ENCODE peak calls at places on chromosomes 11 and 22, in ten cellular contexts. One of them, this sample, is unnamed.

GRCh38 chr22:39214383-39215069 is 30.3 kb downstream of the PDGFB start:
- DNase-seq in stimulated activated CD4-positive, alpha-beta T cell treated with anti-CD3 and anti-CD28 coated beads, Interleukin-15, amount 100 ng/mL, for 24 hours: no peak
- DNase-seq in EL: peak
- DNase-seq in RPMI8226: no peak
- DNase-seq in mesothelial cell of epicardium: no peak
- DNase-seq in caudate nucleus: no peak
- DNase-seq in cardiac septum: no peak
- DNase-seq in NCI-H1694: no peak
- DNase-seq in WTC11: peak
- DNase-seq in heart right ventricle: no peak
- DNase-seq in this sample: peak

GRCh38 chr11:126226334-126227084 is 14.9 kb downstream of the FAM118B start:
- DNase-seq in stimulated activated CD4-positive, alpha-beta T cell treated with anti-CD3 and anti-CD28 coated beads, Interleukin-15, amount 100 ng/mL, for 24 hours: no peak
- DNase-seq in EL: no peak
- DNase-seq in RPMI8226: no peak
- DNase-seq in mesothelial cell of epicardium: no peak
- DNase-seq in caudate nucleus: no peak
- DNase-seq in cardiac septum: no peak
- DNase-seq in NCI-H1694: no peak
- DNase-seq in WTC11: no peak
- DNase-seq in heart right ventricle: no peak
- DNase-seq in this sample: no peak

GRCh38 chr11:74726547-74727182 is 4.6 kb downstream of the CHRDL2 start:
- DNase-seq in stimulated activated CD4-positive, alpha-beta T cell treated with anti-CD3 and anti-CD28 coated beads, Interleukin-15, amount 100 ng/mL, for 24 hours: peak
- DNase-seq in EL: peak
- DNase-seq in RPMI8226: peak
- DNase-seq in mesothelial cell of epicardium: peak
- DNase-seq in caudate nucleus: peak
- DNase-seq in cardiac septum: peak
- DNase-seq in NCI-H1694: peak
- DNase-seq in WTC11: peak
- DNase-seq in heart right ventricle: peak
- DNase-seq in this sample: peak

GRCh38 chr22:36385491-36386350 is 2.0 kb downstream of the MYH9 start:
- DNase-seq in stimulated activated CD4-positive, alpha-beta T cell treated with anti-CD3 and anti-CD28 coated beads, Interleukin-15, amount 100 ng/mL, for 24 hours: peak
- DNase-seq in EL: peak
- DNase-seq in RPMI8226: peak
- DNase-seq in mesothelial cell of epicardium: no peak
- DNase-seq in caudate nucleus: no peak
- DNase-seq in cardiac septum: no peak
- DNase-seq in NCI-H1694: peak
- DNase-seq in WTC11: no peak
- DNase-seq in heart right ventricle: no peak
- DNase-seq in this sample: peak

GRCh38 chr22:24424001-24424900 is 3.1 kb upstream of the ADORA2A start:
- DNase-seq in stimulated activated CD4-positive, alpha-beta T cell treated with anti-CD3 and anti-CD28 coated beads, Interleukin-15, amount 100 ng/mL, for 24 hours: peak
- DNase-seq in EL: peak
- DNase-seq in RPMI8226: peak
- DNase-seq in mesothelial cell of epicardium: peak
- DNase-seq in caudate nucleus: no peak
- DNase-seq in cardiac septum: no peak
- DNase-seq in NCI-H1694: no peak
- DNase-seq in WTC11: peak
- DNase-seq in heart right ventricle: no peak
- DNase-seq in this sample: no peak

GRCh38 chr22:46762238-46763050 is at the start of gene TBC1D22A:
- DNase-seq in stimulated activated CD4-positive, alpha-beta T cell treated with anti-CD3 and anti-CD28 coated beads, Interleukin-15, amount 100 ng/mL, for 24 hours: peak
- DNase-seq in EL: peak
- DNase-seq in RPMI8226: peak
- DNase-seq in mesothelial cell of epicardium: peak
- DNase-seq in caudate nucleus: peak
- DNase-seq in cardiac septum: peak
- DNase-seq in NCI-H1694: peak
- DNase-seq in WTC11: peak
- DNase-seq in heart right ventricle: peak
- DNase-seq in this sample: peak

GRCh38 chr11:134338068-134338467 is 6.3 kb downstream of the GLB1L2 start:
- DNase-seq in stimulated activated CD4-positive, alpha-beta T cell treated with anti-CD3 and anti-CD28 coated beads, Interleukin-15, amount 100 ng/mL, for 24 hours: no peak
- DNase-seq in EL: no peak
- DNase-seq in RPMI8226: no peak
- DNase-seq in mesothelial cell of epicardium: no peak
- DNase-seq in caudate nucleus: no peak
- DNase-seq in cardiac septum: no peak
- DNase-seq in NCI-H1694: no peak
- DNase-seq in WTC11: no peak
- DNase-seq in heart right ventricle: no peak
- DNase-seq in this sample: no peak

GRCh38 chr11:68933605-68934320 is 30.1 kb downstream of the IGHMBP2 start:
- DNase-seq in stimulated activated CD4-positive, alpha-beta T cell treated with anti-CD3 and anti-CD28 coated beads, Interleukin-15, amount 100 ng/mL, for 24 hours: no peak
- DNase-seq in EL: no peak
- DNase-seq in RPMI8226: no peak
- DNase-seq in mesothelial cell of epicardium: no peak
- DNase-seq in caudate nucleus: no peak
- DNase-seq in cardiac septum: no peak
- DNase-seq in NCI-H1694: no peak
- DNase-seq in WTC11: no peak
- DNase-seq in heart right ventricle: no peak
- DNase-seq in this sample: peak

GRCh38 chr11:78351979-78352731 is 65.5 kb downstream of the GAB2 start:
- DNase-seq in stimulated activated CD4-positive, alpha-beta T cell treated with anti-CD3 and anti-CD28 coated beads, Interleukin-15, amount 100 ng/mL, for 24 hours: no peak
- DNase-seq in EL: no peak
- DNase-seq in RPMI8226: no peak
- DNase-seq in mesothelial cell of epicardium: no peak
- DNase-seq in caudate nucleus: no peak
- DNase-seq in cardiac septum: no peak
- DNase-seq in NCI-H1694: no peak
- DNase-seq in WTC11: no peak
- DNase-seq in heart right ventricle: no peak
- DNase-seq in this sample: no peak

GRCh38 chr11:120220747-120221037 is 9.9 kb downstream of the OAF start:
- DNase-seq in stimulated activated CD4-positive, alpha-beta T cell treated with anti-CD3 and anti-CD28 coated beads, Interleukin-15, amount 100 ng/mL, for 24 hours: no peak
- DNase-seq in EL: no peak
- DNase-seq in RPMI8226: no peak
- DNase-seq in mesothelial cell of epicardium: no peak
- DNase-seq in caudate nucleus: no peak
- DNase-seq in cardiac septum: no peak
- DNase-seq in NCI-H1694: no peak
- DNase-seq in WTC11: no peak
- DNase-seq in heart right ventricle: no peak
- DNase-seq in this sample: no peak

GRCh38 chr11:133911169-133911568 is 45.6 kb downstream of the IGSF9B start:
- DNase-seq in stimulated activated CD4-positive, alpha-beta T cell treated with anti-CD3 and anti-CD28 coated beads, Interleukin-15, amount 100 ng/mL, for 24 hours: no peak
- DNase-seq in EL: no peak
- DNase-seq in RPMI8226: no peak
- DNase-seq in mesothelial cell of epicardium: no peak
- DNase-seq in caudate nucleus: no peak
- DNase-seq in cardiac septum: no peak
- DNase-seq in NCI-H1694: no peak
- DNase-seq in WTC11: no peak
- DNase-seq in heart right ventricle: no peak
- DNase-seq in this sample: no peak

GRCh38 chr11:28738549-28738948 is 630.4 kb downstream of the METTL15 start:
- DNase-seq in stimulated activated CD4-positive, alpha-beta T cell treated with anti-CD3 and anti-CD28 coated beads, Interleukin-15, amount 100 ng/mL, for 24 hours: no peak
- DNase-seq in EL: peak
- DNase-seq in RPMI8226: no peak
- DNase-seq in mesothelial cell of epicardium: no peak
- DNase-seq in caudate nucleus: no peak
- DNase-seq in cardiac septum: no peak
- DNase-seq in NCI-H1694: no peak
- DNase-seq in WTC11: no peak
- DNase-seq in heart right ventricle: no peak
- DNase-seq in this sample: peak

GRCh38 chr11:127998421-127998820 is 588.9 kb downstream of the ETS1 start:
- DNase-seq in stimulated activated CD4-positive, alpha-beta T cell treated with anti-CD3 and anti-CD28 coated beads, Interleukin-15, amount 100 ng/mL, for 24 hours: no peak
- DNase-seq in EL: peak
- DNase-seq in RPMI8226: no peak
- DNase-seq in mesothelial cell of epicardium: no peak
- DNase-seq in caudate nucleus: no peak
- DNase-seq in cardiac septum: no peak
- DNase-seq in NCI-H1694: no peak
- DNase-seq in WTC11: no peak
- DNase-seq in heart right ventricle: no peak
- DNase-seq in this sample: no peak

GRCh38 chr11:10590516-10590915 is 22.1 kb upstream of the LYVE1 start:
- DNase-seq in stimulated activated CD4-positive, alpha-beta T cell treated with anti-CD3 and anti-CD28 coated beads, Interleukin-15, amount 100 ng/mL, for 24 hours: no peak
- DNase-seq in EL: no peak
- DNase-seq in RPMI8226: peak
- DNase-seq in mesothelial cell of epicardium: no peak
- DNase-seq in caudate nucleus: no peak
- DNase-seq in cardiac septum: no peak
- DNase-seq in NCI-H1694: no peak
- DNase-seq in WTC11: no peak
- DNase-seq in heart right ventricle: no peak
- DNase-seq in this sample: no peak

GRCh38 chr11:61737131-61737530 is 15.3 kb upstream of the MYRF start:
- DNase-seq in stimulated activated CD4-positive, alpha-beta T cell treated with anti-CD3 and anti-CD28 coated beads, Interleukin-15, amount 100 ng/mL, for 24 hours: no peak
- DNase-seq in EL: no peak
- DNase-seq in RPMI8226: peak
- DNase-seq in mesothelial cell of epicardium: no peak
- DNase-seq in caudate nucleus: no peak
- DNase-seq in cardiac septum: no peak
- DNase-seq in NCI-H1694: no peak
- DNase-seq in WTC11: no peak
- DNase-seq in heart right ventricle: no peak
- DNase-seq in this sample: no peak

GRCh38 chr11:5624489-5625278 is at the start of gene TRIM34:
- DNase-seq in stimulated activated CD4-positive, alpha-beta T cell treated with anti-CD3 and anti-CD28 coated beads, Interleukin-15, amount 100 ng/mL, for 24 hours: peak
- DNase-seq in EL: peak
- DNase-seq in RPMI8226: peak
- DNase-seq in mesothelial cell of epicardium: no peak
- DNase-seq in caudate nucleus: no peak
- DNase-seq in cardiac septum: no peak
- DNase-seq in NCI-H1694: no peak
- DNase-seq in WTC11: peak
- DNase-seq in heart right ventricle: peak
- DNase-seq in this sample: peak

GRCh38 chr22:21972293-21972779 is 10.3 kb downstream of the TOP3B start:
- DNase-seq in stimulated activated CD4-positive, alpha-beta T cell treated with anti-CD3 and anti-CD28 coated beads, Interleukin-15, amount 100 ng/mL, for 24 hours: peak
- DNase-seq in EL: peak
- DNase-seq in RPMI8226: peak
- DNase-seq in mesothelial cell of epicardium: peak
- DNase-seq in caudate nucleus: no peak
- DNase-seq in cardiac septum: no peak
- DNase-seq in NCI-H1694: no peak
- DNase-seq in WTC11: peak
- DNase-seq in heart right ventricle: no peak
- DNase-seq in this sample: no peak

GRCh38 chr11:112352907-112353306 is 92.2 kb upstream of the PLET1 start:
- DNase-seq in stimulated activated CD4-positive, alpha-beta T cell treated with anti-CD3 and anti-CD28 coated beads, Interleukin-15, amount 100 ng/mL, for 24 hours: no peak
- DNase-seq in EL: peak
- DNase-seq in RPMI8226: no peak
- DNase-seq in mesothelial cell of epicardium: no peak
- DNase-seq in caudate nucleus: no peak
- DNase-seq in cardiac septum: no peak
- DNase-seq in NCI-H1694: no peak
- DNase-seq in WTC11: no peak
- DNase-seq in heart right ventricle: no peak
- DNase-seq in this sample: no peak

GRCh38 chr11:78714539-78714938 is 139.9 kb upstream of the NARS2 start:
- DNase-seq in stimulated activated CD4-positive, alpha-beta T cell treated with anti-CD3 and anti-CD28 coated beads, Interleukin-15, amount 100 ng/mL, for 24 hours: no peak
- DNase-seq in EL: no peak
- DNase-seq in RPMI8226: peak
- DNase-seq in mesothelial cell of epicardium: no peak
- DNase-seq in caudate nucleus: no peak
- DNase-seq in cardiac septum: no peak
- DNase-seq in NCI-H1694: no peak
- DNase-seq in WTC11: peak
- DNase-seq in heart right ventricle: no peak
- DNase-seq in this sample: no peak

GRCh38 chr22:35873426-35873825 is 155.2 kb downstream of the RBFOX2 start:
- DNase-seq in stimulated activated CD4-positive, alpha-beta T cell treated with anti-CD3 and anti-CD28 coated beads, Interleukin-15, amount 100 ng/mL, for 24 hours: no peak
- DNase-seq in EL: no peak
- DNase-seq in RPMI8226: no peak
- DNase-seq in mesothelial cell of epicardium: no peak
- DNase-seq in caudate nucleus: no peak
- DNase-seq in cardiac septum: no peak
- DNase-seq in NCI-H1694: no peak
- DNase-seq in WTC11: no peak
- DNase-seq in heart right ventricle: no peak
- DNase-seq in this sample: no peak

GRCh38 chr22:37634505-37635002 is 4.9 kb upstream of the SH3BP1 start:
- DNase-seq in stimulated activated CD4-positive, alpha-beta T cell treated with anti-CD3 and anti-CD28 coated beads, Interleukin-15, amount 100 ng/mL, for 24 hours: no peak
- DNase-seq in EL: no peak
- DNase-seq in RPMI8226: peak
- DNase-seq in mesothelial cell of epicardium: no peak
- DNase-seq in caudate nucleus: no peak
- DNase-seq in cardiac septum: no peak
- DNase-seq in NCI-H1694: no peak
- DNase-seq in WTC11: no peak
- DNase-seq in heart right ventricle: no peak
- DNase-seq in this sample: no peak

GRCh38 chr11:131495417-131495816 is 125.0 kb downstream of the NTM start:
- DNase-seq in stimulated activated CD4-positive, alpha-beta T cell treated with anti-CD3 and anti-CD28 coated beads, Interleukin-15, amount 100 ng/mL, for 24 hours: no peak
- DNase-seq in EL: no peak
- DNase-seq in RPMI8226: no peak
- DNase-seq in mesothelial cell of epicardium: no peak
- DNase-seq in caudate nucleus: peak
- DNase-seq in cardiac septum: no peak
- DNase-seq in NCI-H1694: no peak
- DNase-seq in WTC11: no peak
- DNase-seq in heart right ventricle: peak
- DNase-seq in this sample: no peak

GRCh38 chr11:57699813-57700212 is 12.2 kb downstream of the MED19 start:
- DNase-seq in stimulated activated CD4-positive, alpha-beta T cell treated with anti-CD3 and anti-CD28 coated beads, Interleukin-15, amount 100 ng/mL, for 24 hours: no peak
- DNase-seq in EL: no peak
- DNase-seq in RPMI8226: no peak
- DNase-seq in mesothelial cell of epicardium: no peak
- DNase-seq in caudate nucleus: no peak
- DNase-seq in cardiac septum: no peak
- DNase-seq in NCI-H1694: no peak
- DNase-seq in WTC11: no peak
- DNase-seq in heart right ventricle: no peak
- DNase-seq in this sample: no peak

GRCh38 chr22:39242809-39243442 is 1.9 kb downstream of the PDGFB start:
- DNase-seq in stimulated activated CD4-positive, alpha-beta T cell treated with anti-CD3 and anti-CD28 coated beads, Interleukin-15, amount 100 ng/mL, for 24 hours: peak
- DNase-seq in EL: no peak
- DNase-seq in RPMI8226: peak
- DNase-seq in mesothelial cell of epicardium: peak
- DNase-seq in caudate nucleus: peak
- DNase-seq in cardiac septum: no peak
- DNase-seq in NCI-H1694: no peak
- DNase-seq in WTC11: peak
- DNase-seq in heart right ventricle: no peak
- DNase-seq in this sample: no peak

GRCh38 chr11:13080861-13081260 is 71.7 kb downstream of the RASSF10 start:
- DNase-seq in stimulated activated CD4-positive, alpha-beta T cell treated with anti-CD3 and anti-CD28 coated beads, Interleukin-15, amount 100 ng/mL, for 24 hours: no peak
- DNase-seq in EL: no peak
- DNase-seq in RPMI8226: no peak
- DNase-seq in mesothelial cell of epicardium: no peak
- DNase-seq in caudate nucleus: no peak
- DNase-seq in cardiac septum: no peak
- DNase-seq in NCI-H1694: no peak
- DNase-seq in WTC11: no peak
- DNase-seq in heart right ventricle: no peak
- DNase-seq in this sample: no peak